ENCODE peak calls at places on chromosomes 12 and 14, in six cellular contexts. E is trophoblast cell, Y is IMR-90, K is neuronal stem cell, O is H9, D is H1. X is an unnamed sample. For H3K79me1, the result is how much of the 10 kb centered on the place peaks cover.

GRCh38 chr14:101888182-101888581 is 76.2 kb upstream of the DYNC1H1 start:
- DNase-seq in E (no peak), Y (no peak), K (no peak), O (no peak), D (no peak), X (no peak)

GRCh38 chr12:8156845-8157244 is at the start of gene ZNF705A:
- DNase-seq in E (no peak), Y (peak), K (no peak), O (no peak), D (no peak), X (peak)

GRCh38 chr14:88825078-88825458 is 617 bp downstream of the TTC8 start:
- DNase-seq in E (no peak), Y (peak), K (no peak), O (no peak), D (no peak), X (peak)

GRCh38 chr12:79262938-79263337 is 398.4 kb downstream of the SYT1 start:
- DNase-seq in E (no peak), Y (peak), K (peak), O (no peak), D (no peak), X (no peak)

GRCh38 chr12:121466800-121467637 is 67.1 kb downstream of the RNF34 start:
- DNase-seq in E (peak), Y (peak), K (peak), O (peak), D (peak), X (peak)

GRCh38 chr12:13982010-13982409 is 608 bp upstream of the GRIN2B start:
- DNase-seq in E (no peak), Y (no peak), K (peak), O (peak), D (no peak), X (no peak)

GRCh38 chr12:6927379-6927991 is at the start of gene ATN1:
- DNase-seq in E (no peak), Y (peak), K (peak), O (peak), D (no peak), X (peak)

GRCh38 chr12:38541849-38542248 is 225.3 kb downstream of the ALG10B start:
- DNase-seq in E (no peak), Y (no peak), K (no peak), O (no peak), D (no peak), X (no peak)

GRCh38 chr14:96105921-96106441 is 66.8 kb downstream of the C14orf132 start:
- DNase-seq in E (peak), Y (no peak), K (no peak), O (no peak), D (no peak), X (no peak)

GRCh38 chr12:40735551-40736230 is 43.5 kb downstream of the CNTN1 start:
- DNase-seq in E (no peak), Y (no peak), K (no peak), O (no peak), D (no peak), X (no peak)

GRCh38 chr12:55931780-55932545 is 1.0 kb downstream of the DGKA start:
- DNase-seq in E (peak), Y (peak), K (no peak), O (peak), D (no peak), X (peak)

GRCh38 chr14:89813485-89814080 is 140.9 kb downstream of the EFCAB11 start:
- DNase-seq in E (peak), Y (peak), K (no peak), O (peak), D (peak), X (peak)

GRCh38 chr12:95836185-95836609 is 22.6 kb upstream of the SNRPF start:
- DNase-seq in E (no peak), Y (peak), K (no peak), O (no peak), D (no peak), X (no peak)

GRCh38 chr14:70107309-70107708 is 81.4 kb downstream of the SLC8A3 start:
- DNase-seq in E (no peak), Y (no peak), K (no peak), O (no peak), D (no peak), X (no peak)

GRCh38 chr12:26712892-26713291 is 120.1 kb downstream of the ITPR2 start:
- DNase-seq in E (no peak), Y (no peak), K (no peak), O (no peak), D (no peak), X (no peak)
- H3K23ac ChIP-seq in E (no peak), Y (no peak), K (no peak), O (no peak), D (no peak), X (no peak)

DNA sequence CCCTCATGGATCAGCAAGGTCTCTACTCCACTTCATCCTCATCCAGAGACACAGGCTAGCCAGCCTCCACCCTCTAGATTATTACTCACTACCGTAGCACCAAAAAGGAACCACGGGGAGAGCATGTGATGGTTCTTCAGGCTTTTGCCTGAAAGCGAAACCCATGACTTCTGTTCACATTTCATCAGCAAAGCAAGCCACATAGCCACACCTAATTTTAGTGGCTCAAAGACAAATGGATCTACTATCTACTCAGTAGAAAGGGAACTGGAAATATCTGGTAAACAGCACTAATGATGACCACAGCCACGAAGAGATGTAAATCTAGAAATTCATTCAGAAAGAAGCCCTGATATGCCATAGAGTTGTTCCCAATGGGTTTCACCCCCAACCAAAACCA is 51.4 kb downstream of the VCPKMT start:
- DNase-seq in E (no peak), Y (no peak), K (no peak), O (no peak), D (no peak), X (peak)
- H2AFZ ChIP-seq in E (no peak), Y (peak), K (no peak), O (no peak), D (no peak), X (no peak)

GRCh38 chr12:113709456-113709855 is 237.8 kb upstream of the LHX5 start:
- DNase-seq in E (no peak), Y (no peak), K (no peak), O (no peak), D (no peak), X (no peak)

GRCh38 chr12:113712481-113712880 is 240.8 kb upstream of the LHX5 start:
- DNase-seq in E (no peak), Y (no peak), K (no peak), O (no peak), D (no peak), X (no peak)

GRCh38 chr12:113713156-113713555 is 241.5 kb upstream of the LHX5 start:
- DNase-seq in E (no peak), Y (no peak), K (no peak), O (no peak), D (no peak), X (no peak)
- H3K79me1 ChIP-seq in E (under half), Y (under half), K (under half), O (under half), D (under half), X (under half)

GRCh38 chr12:100058482-100059029 is 73.8 kb upstream of the ANKS1B start:
- DNase-seq in E (peak), Y (peak), K (no peak), O (no peak), D (no peak), X (peak)
- H3K23ac ChIP-seq in E (no peak), Y (no peak), K (no peak), O (no peak), D (no peak), X (no peak)

GRCh38 chr12:48003226-48004038 is 844 bp downstream of the COL2A1 start:
- DNase-seq in E (no peak), Y (no peak), K (peak), O (peak), D (no peak), X (peak)
- H2AFZ ChIP-seq in E (no peak), Y (peak), K (peak), O (no peak), D (no peak), X (no peak)

DNA sequence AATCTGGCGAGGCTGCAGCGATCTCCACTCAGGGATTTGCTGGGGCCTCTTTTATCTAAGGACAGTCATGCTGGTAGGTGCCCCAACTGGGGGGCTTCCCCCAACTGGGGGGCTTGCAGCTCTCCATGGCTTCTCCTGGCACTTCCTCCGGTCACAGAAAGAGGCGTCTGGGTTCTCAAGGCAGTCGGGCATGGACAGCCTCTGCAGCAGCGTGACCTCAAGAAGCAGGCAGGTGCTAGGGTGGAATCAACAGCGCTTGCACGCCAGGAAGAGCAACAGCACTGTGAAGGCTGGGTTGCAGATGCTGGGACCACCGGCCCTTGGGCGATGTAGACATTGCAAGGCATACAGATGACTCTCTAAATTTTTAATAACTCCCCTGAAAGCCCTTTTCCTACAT is 46.2 kb downstream of the BCL11B start:
- DNase-seq in E (no peak), Y (no peak), K (no peak), O (no peak), D (no peak), X (no peak)
- H3K79me1 ChIP-seq in E (under half), Y (under half), K (under half), O (under half), D (under half), X (under half)

GRCh38 chr14:68927956-68928675 is 51.0 kb downstream of the ACTN1 start:
- DNase-seq in E (no peak), Y (no peak), K (no peak), O (no peak), D (no peak), X (peak)
- H3K23ac ChIP-seq in E (no peak), Y (peak), K (no peak), O (no peak), D (no peak), X (no peak)